ENCODE peak calls at places on chromosomes 6 and 20, in five cellular contexts. B, K, U, Q and T are unnamed samples.

GRCh38 chr6:63793727-63794126 is 158.1 kb downstream of the PHF3 start:
- DNase-seq in B (no peak), K (no peak), U (no peak), Q (no peak), T (no peak)

GRCh38 chr6:170144952-170145587 is 145.8 kb downstream of the DLL1 start:
- DNase-seq in B (no peak), K (no peak), U (no peak), Q (no peak), T (peak)

GRCh38 chr20:23519556-23519955 is 28.6 kb downstream of the CST8 start:
- DNase-seq in B (no peak), K (no peak), U (no peak), Q (no peak), T (no peak)

GRCh38 chr20:50551288-50551687 is 41.1 kb downstream of the PTPN1 start:
- DNase-seq in B (peak), K (no peak), U (no peak), Q (no peak), T (peak)

GRCh38 chr6:161327360-161327953 is 53.6 kb upstream of the AGPAT4 start:
- DNase-seq in B (no peak), K (no peak), U (no peak), Q (no peak), T (no peak)

GRCh38 chr20:36773123-36773547 is 428 bp downstream of the DSN1 start:
- DNase-seq in B (no peak), K (no peak), U (no peak), Q (no peak), T (no peak)

GRCh38 chr6:154410619-154411044 is 54.0 kb upstream of the IPCEF1 start:
- DNase-seq in B (peak), K (no peak), U (no peak), Q (peak), T (peak)

GRCh38 chr6:144528605-144529425 is 243.7 kb downstream of the UTRN start:
- DNase-seq in B (no peak), K (no peak), U (peak), Q (peak), T (peak)

GRCh38 chr20:35541118-35541782 is 628 bp upstream of the ERGIC3 start:
- DNase-seq in B (no peak), K (no peak), U (no peak), Q (no peak), T (no peak)

GRCh38 chr6:90123796-90124195 is 172.8 kb downstream of the BACH2 start:
- DNase-seq in B (no peak), K (no peak), U (no peak), Q (peak), T (no peak)

GRCh38 chr6:156948807-156949206 is 171.6 kb downstream of the ARID1B start:
- DNase-seq in B (no peak), K (no peak), U (no peak), Q (peak), T (peak)